ENCODE peak calls at places on chromosomes 5 and 9, in six cellular contexts. A, V, F, Z, K and U are unnamed samples.

GRCh38 chr9:93255994-93256877 is 72.3 kb downstream of the WNK2 start:
- DNase-seq in K (no peak), A (no peak), Z (no peak), V (no peak), F (peak), U (no peak)

GRCh38 chr5:149937610-149938009 is 7.0 kb downstream of the PDE6A start:
- DNase-seq in K (no peak), Z (no peak), F (no peak), A (no peak), V (no peak), U (no peak)

GRCh38 chr5:171577042-171577441 is 157.6 kb downstream of the FGF18 start:
- DNase-seq in Z (no peak), A (no peak), V (no peak), K (no peak), F (no peak), U (no peak)

GRCh38 chr5:133744909-133745308 is 132.6 kb upstream of the FSTL4 start:
- DNase-seq in A (no peak), Z (no peak), V (no peak), F (no peak), K (no peak), U (no peak)

GRCh38 chr5:67009028-67009427 is 187.6 kb downstream of the CD180 start:
- DNase-seq in A (no peak), F (no peak), K (no peak), Z (no peak), V (no peak), U (no peak)

GRCh38 chr9:109557481-109557880 is 59.4 kb upstream of the PTPN3 start:
- DNase-seq in K (no peak), V (no peak), F (no peak), Z (no peak), A (no peak), U (no peak)

GRCh38 chr5:34483442-34484033 is 172.6 kb upstream of the RAI14 start:
- DNase-seq in F (no peak), A (no peak), V (no peak), K (no peak), Z (no peak), U (no peak)

GRCh38 chr5:139569276-139569955 is 8.3 kb downstream of the UBE2D2 start:
- DNase-seq in A (no peak), V (no peak), F (no peak), Z (no peak), K (no peak), U (no peak)

GRCh38 chr5:109649371-109649770 is 40.4 kb upstream of the MAN2A1 start:
- DNase-seq in Z (no peak), A (no peak), K (no peak), V (no peak), F (no peak), U (no peak)

GRCh38 chr9:89564257-89564878 is 40.4 kb upstream of the GADD45G start:
- DNase-seq in K (no peak), A (peak), V (no peak), Z (no peak), F (no peak), U (no peak)

GRCh38 chr5:12022444-12022843 is 118.2 kb upstream of the CTNND2 start:
- DNase-seq in A (no peak), Z (no peak), K (no peak), F (no peak), V (no peak), U (no peak)

GRCh38 chr9:112925058-112925641 is 34.5 kb upstream of the SLC46A2 start:
- DNase-seq in V (peak), A (peak), F (no peak), Z (no peak), K (peak), U (peak)
- TF ChIP-seq CTCF in V (peak), A (peak), F (peak), Z (no peak), K (peak), U (peak)

DNA sequence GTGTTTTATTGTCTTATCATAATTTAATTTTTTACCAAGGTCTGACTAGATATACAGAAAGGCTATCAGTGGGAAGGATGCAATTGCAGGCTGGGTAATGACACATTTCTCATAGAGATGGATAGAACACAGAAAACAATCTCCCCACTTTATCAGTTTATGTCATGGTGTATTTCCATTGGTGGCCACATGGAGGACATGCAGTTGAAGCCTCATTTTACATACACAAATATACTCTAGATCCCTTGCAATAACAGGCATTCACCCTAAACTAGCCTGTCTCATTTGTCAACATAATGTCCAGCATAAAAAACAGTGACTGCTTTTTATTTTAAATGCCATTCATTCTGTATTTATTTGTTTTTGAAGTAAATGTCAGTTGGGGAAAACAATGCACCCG is 526.3 kb downstream of the GABRG2 start:
- DNase-seq in A (no peak), F (no peak), V (no peak), K (no peak), Z (no peak), U (no peak)
- TF ChIP-seq CTCF in A (peak), F (peak), V (peak), K (no peak), Z (peak), U (peak)

GRCh38 chr5:94830520-94830919 is 212.1 kb downstream of the SLF1 start:
- DNase-seq in K (peak), V (no peak), A (no peak), Z (no peak), F (no peak), U (no peak)
- TF ChIP-seq CTCF in K (peak), V (peak), A (peak), Z (peak), F (peak), U (peak)

GRCh38 chr9:123999668-124000067 is 11.9 kb upstream of the LHX2 start:
- DNase-seq in V (no peak), F (no peak), K (no peak), Z (no peak), A (no peak), U (no peak)
- TF ChIP-seq CTCF in V (no peak), F (no peak), K (no peak), Z (no peak), A (peak), U (no peak)

GRCh38 chr9:6106576-6107339 is 91.3 kb upstream of the RANBP6 start:
- DNase-seq in F (no peak), Z (peak), A (peak), K (peak), V (no peak), U (no peak)
- TF ChIP-seq CTCF in F (peak), Z (peak), A (peak), K (peak), V (peak), U (no peak)

GRCh38 chr5:3602713-3603502 is 7.3 kb downstream of the IRX1 start:
- DNase-seq in K (no peak), V (no peak), Z (no peak), F (peak), A (no peak), U (peak)
- TF ChIP-seq CTCF in K (no peak), V (peak), Z (peak), F (peak), A (no peak), U (peak)

GRCh38 chr5:96113170-96113939 is 151.7 kb upstream of the ELL2 start:
- DNase-seq in A (no peak), Z (no peak), F (no peak), V (no peak), K (no peak), U (no peak)

GRCh38 chr5:96111080-96111756 is 149.6 kb upstream of the ELL2 start:
- DNase-seq in V (no peak), A (no peak), K (no peak), F (no peak), Z (no peak), U (no peak)

GRCh38 chr5:96112703-96113102 is 151.1 kb upstream of the ELL2 start:
- DNase-seq in K (no peak), F (no peak), Z (no peak), V (no peak), A (no peak), U (no peak)

GRCh38 chr5:96110289-96110688 is 148.6 kb upstream of the ELL2 start:
- DNase-seq in V (no peak), Z (no peak), K (no peak), A (no peak), F (no peak), U (no peak)

GRCh38 chr5:96112123-96112670 is 150.5 kb upstream of the ELL2 start:
- DNase-seq in K (no peak), A (no peak), F (no peak), Z (no peak), V (no peak), U (no peak)
- TF ChIP-seq CTCF in K (no peak), A (no peak), F (no peak), Z (no peak), V (peak), U (no peak)

DNA sequence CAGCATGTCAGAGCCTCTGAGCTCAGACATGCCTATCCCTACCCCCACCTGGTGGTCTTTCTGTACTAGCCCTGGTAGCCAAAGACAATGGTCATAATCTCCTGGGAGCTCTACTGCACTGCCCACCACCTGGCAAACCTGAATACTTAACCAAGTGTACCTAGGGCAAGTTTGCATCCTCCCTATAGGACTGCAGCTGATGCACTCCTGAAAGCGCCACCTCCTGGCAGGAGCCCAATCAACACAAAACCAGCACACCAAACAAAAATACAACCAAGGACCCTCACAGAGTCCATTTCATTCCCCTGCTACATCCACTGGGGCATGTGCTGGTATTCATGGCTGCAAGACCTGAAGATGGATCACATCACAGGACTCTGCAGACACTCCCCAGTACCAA is 14.8 kb upstream of the FAM174A start:
- DNase-seq in K (no peak), F (no peak), A (no peak), V (no peak), Z (no peak), U (no peak)
- TF ChIP-seq CTCF in K (no peak), F (no peak), A (no peak), V (peak), Z (peak), U (no peak)

GRCh38 chr5:143560378-143560777 is 156.9 kb upstream of the NR3C1 start:
- DNase-seq in Z (no peak), F (no peak), V (no peak), K (no peak), A (no peak), U (no peak)

GRCh38 chr5:143554918-143555477 is 151.5 kb upstream of the NR3C1 start:
- DNase-seq in Z (no peak), F (no peak), V (no peak), A (no peak), K (no peak), U (no peak)

GRCh38 chr5:143557061-143557818 is 153.8 kb upstream of the NR3C1 start:
- DNase-seq in K (peak), A (no peak), Z (no peak), F (no peak), V (no peak), U (no peak)

GRCh38 chr5:143559586-143559985 is 156.1 kb upstream of the NR3C1 start:
- DNase-seq in V (no peak), A (no peak), F (no peak), K (no peak), Z (no peak), U (no peak)

GRCh38 chr5:143557992-143558506 is 154.6 kb upstream of the NR3C1 start:
- DNase-seq in A (no peak), F (no peak), V (no peak), K (no peak), Z (no peak), U (no peak)
- TF ChIP-seq CTCF in A (no peak), F (no peak), V (no peak), K (no peak), Z (no peak), U (no peak)